ENCODE peak calls at places on chromosomes 13 and 19, in seven cellular contexts. B, S, L, C, G, P and O are unnamed samples. For H3K4me1, the result is how much of the 10 kb centered on the place peaks cover.

GRCh38 chr13:34810996-34811395 is 131.1 kb upstream of the NBEA start:
- ATAC-seq in B (no peak), S (no peak), L (no peak), C (no peak), G (no peak), P (no peak), O (no peak)

GRCh38 chr13:101149735-101150380 is 266.4 kb downstream of the NALCN start:
- ATAC-seq in B (peak), S (peak), L (no peak), C (no peak), G (no peak), P (no peak), O (no peak)

GRCh38 chr19:10808937-10809655 is 26.9 kb downstream of the TMED1 start:
- ATAC-seq in B (peak), S (peak), L (no peak), C (no peak), G (no peak), P (peak), O (no peak)

GRCh38 chr13:36548129-36548528 is 115.8 kb downstream of the CCNA1 start:
- ATAC-seq in B (no peak), S (no peak), L (no peak), C (no peak), G (no peak), P (peak), O (no peak)

GRCh38 chr19:39768334-39768733 is 10.3 kb upstream of the LEUTX start:
- ATAC-seq in B (no peak), S (no peak), L (no peak), C (peak), G (no peak), P (no peak), O (no peak)

GRCh38 chr13:33307820-33308219 is 22.3 kb upstream of the STARD13 start:
- ATAC-seq in B (no peak), S (no peak), L (no peak), C (no peak), G (no peak), P (no peak), O (no peak)

GRCh38 chr13:100089633-100090032 is 740 bp downstream of the PCCA start:
- ATAC-seq in B (peak), S (no peak), L (peak), C (peak), G (peak), P (no peak), O (no peak)

GRCh38 chr19:13078897-13079541 is 23.6 kb downstream of the LYL1 start:
- ATAC-seq in B (no peak), S (no peak), L (no peak), C (peak), G (no peak), P (peak), O (peak)

GRCh38 chr19:2488405-2488941 is 12.5 kb downstream of the GADD45B start:
- ATAC-seq in B (peak), S (no peak), L (peak), C (peak), G (no peak), P (peak), O (no peak)

GRCh38 chr13:75170321-75170720 is 311.6 kb downstream of the TBC1D4 start:
- ATAC-seq in B (no peak), S (no peak), L (no peak), C (no peak), G (no peak), P (no peak), O (no peak)

GRCh38 chr13:49560270-49561063 is 24.9 kb downstream of the RCBTB1 start:
- ATAC-seq in B (peak), S (peak), L (no peak), C (peak), G (peak), P (peak), O (no peak)

GRCh38 chr13:49690133-49690989 is 925 bp downstream of the EBPL start:
- ATAC-seq in B (peak), S (peak), L (peak), C (peak), G (peak), P (no peak), O (peak)

DNA sequence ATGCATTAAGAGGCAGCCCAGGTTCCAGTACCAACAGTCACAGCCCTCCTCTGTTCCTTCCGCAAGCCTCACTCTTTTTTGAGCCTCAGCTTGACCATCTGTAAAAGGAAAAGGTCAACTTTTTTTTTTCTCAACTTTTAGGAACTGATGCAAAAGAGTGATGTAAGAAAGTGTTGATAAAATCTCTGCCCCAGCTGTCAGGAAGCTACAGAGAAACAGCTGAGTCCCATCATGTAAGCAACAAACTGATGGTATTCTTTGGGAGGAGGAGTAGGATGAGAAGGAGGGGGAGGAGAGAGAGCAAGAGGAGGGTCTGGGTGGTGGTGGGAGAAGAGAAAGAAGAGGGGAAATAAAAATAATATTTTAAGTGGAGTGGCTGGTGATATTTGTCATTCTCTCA is 233.9 kb upstream of the TSHZ3 start:
- ATAC-seq in B (no peak), S (no peak), L (no peak), C (no peak), G (no peak), P (peak), O (no peak)
- TF ChIP-seq CTCF in B (no peak), S (no peak), L (no peak), C (no peak), G (no peak), P (no peak), O (no peak)

DNA sequence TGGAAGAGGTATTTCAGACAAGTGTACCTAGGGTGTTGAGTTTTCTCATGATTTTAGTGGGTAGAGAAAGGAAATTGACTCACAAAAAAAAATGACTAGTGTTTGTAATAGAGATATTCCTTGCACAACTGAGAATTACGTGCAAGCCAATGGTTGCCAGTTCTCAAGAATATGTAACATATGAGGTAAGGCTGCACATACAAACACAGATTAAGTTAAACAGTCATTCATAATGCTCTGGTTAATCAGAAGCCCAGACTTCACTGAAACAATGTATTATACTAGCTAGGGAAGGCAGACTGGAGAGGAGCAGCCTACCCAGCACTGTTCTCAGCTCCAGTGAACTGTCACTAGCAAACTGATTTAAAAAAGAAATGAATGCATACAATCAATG is 418.3 kb downstream of the DIAPH3 start:
- ATAC-seq in B (no peak), S (no peak), L (no peak), C (no peak), G (peak), P (no peak), O (no peak)
- H3K4me1 ChIP-seq in B (under half), S (under half), L (under half), C (under half), G (under half), P (under half), O (under half)

GRCh38 chr19:5955638-5955935 is 22.4 kb downstream of the RANBP3 start:
- ATAC-seq in B (no peak), S (no peak), L (no peak), C (no peak), G (no peak), P (no peak), O (no peak)

GRCh38 chr19:5952193-5953033 is 25.5 kb downstream of the RANBP3 start:
- ATAC-seq in B (no peak), S (no peak), L (no peak), C (no peak), G (no peak), P (no peak), O (no peak)

GRCh38 chr19:5953034-5953589 is 24.8 kb downstream of the RANBP3 start:
- ATAC-seq in B (no peak), S (no peak), L (no peak), C (no peak), G (no peak), P (no peak), O (no peak)

GRCh38 chr19:5954293-5954692 is 23.6 kb downstream of the RANBP3 start:
- ATAC-seq in B (no peak), S (no peak), L (no peak), C (no peak), G (no peak), P (no peak), O (no peak)

GRCh38 chr19:5953680-5954213 is 24.2 kb downstream of the RANBP3 start:
- ATAC-seq in B (no peak), S (no peak), L (no peak), C (no peak), G (no peak), P (no peak), O (no peak)
- H3K27ac ChIP-seq in B (no peak), S (peak), L (peak), C (peak), G (peak), P (peak), O (peak)

GRCh38 chr19:49472936-49473335 is 1.1 kb upstream of the FLT3LG start:
- ATAC-seq in B (no peak), S (no peak), L (no peak), C (no peak), G (no peak), P (no peak), O (no peak)

GRCh38 chr19:49468746-49469447 is 5.1 kb upstream of the FLT3LG start:
- ATAC-seq in B (no peak), S (peak), L (peak), C (peak), G (peak), P (peak), O (peak)

GRCh38 chr19:49470615-49470978 is 3.4 kb upstream of the FLT3LG start:
- ATAC-seq in B (no peak), S (no peak), L (no peak), C (no peak), G (no peak), P (no peak), O (no peak)

GRCh38 chr19:49468199-49468598 is 5.8 kb upstream of the FLT3LG start:
- ATAC-seq in B (no peak), S (no peak), L (no peak), C (peak), G (no peak), P (no peak), O (no peak)

GRCh38 chr19:49469828-49470614 is 4.0 kb upstream of the FLT3LG start:
- ATAC-seq in B (peak), S (peak), L (no peak), C (no peak), G (no peak), P (no peak), O (no peak)
- TF ChIP-seq CTCF in B (peak), S (peak), L (peak), C (no peak), G (no peak), P (no peak), O (no peak)

GRCh38 chr13:111165189-111165588 is 50.1 kb downstream of the ARHGEF7 start:
- ATAC-seq in B (no peak), S (no peak), L (no peak), C (no peak), G (no peak), P (no peak), O (no peak)
- H3K4me1 ChIP-seq in B (under half), S (under half), L (under half), C (under half), G (under half), P (under half), O (half or more)

GRCh38 chr19:35044317-35045117 is 3.0 kb downstream of the HPN start:
- ATAC-seq in B (no peak), S (peak), L (no peak), C (no peak), G (no peak), P (no peak), O (no peak)
- H3K27ac ChIP-seq in B (no peak), S (no peak), L (no peak), C (no peak), G (peak), P (no peak), O (no peak)

DNA sequence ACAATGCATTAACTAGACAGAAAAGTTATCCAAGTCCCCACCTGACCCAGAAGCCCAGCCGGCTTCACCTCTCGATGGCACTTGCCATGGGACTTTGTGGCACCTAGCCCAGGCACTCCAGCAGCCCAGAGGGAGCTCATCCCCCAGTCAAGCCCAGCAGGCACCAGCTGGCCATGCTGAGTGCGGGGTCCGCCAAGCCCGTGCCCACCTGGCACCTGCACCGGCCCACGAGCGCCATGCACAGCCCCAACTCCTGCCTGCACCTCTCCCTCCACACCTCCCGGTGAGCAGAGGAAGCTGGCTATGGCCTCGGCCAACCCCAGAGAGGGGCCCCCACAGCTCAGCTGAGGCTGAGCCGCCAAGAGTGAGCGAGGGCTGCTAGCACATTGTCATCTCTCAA is 1759.1 kb downstream of the OLFM4 start:
- ATAC-seq in B (peak), S (no peak), L (peak), C (no peak), G (no peak), P (no peak), O (no peak)
- TF ChIP-seq CTCF in B (no peak), S (no peak), L (no peak), C (no peak), G (no peak), P (no peak), O (no peak)

GRCh38 chr19:18467978-18468377 is 30.0 kb upstream of the ISYNA1 start:
- ATAC-seq in B (no peak), S (no peak), L (no peak), C (no peak), G (no peak), P (no peak), O (no peak)

GRCh38 chr19:18470153-18470552 is 32.2 kb upstream of the ISYNA1 start:
- ATAC-seq in B (peak), S (no peak), L (peak), C (peak), G (no peak), P (peak), O (no peak)

GRCh38 chr19:18469245-18470107 is 31.5 kb upstream of the ISYNA1 start:
- ATAC-seq in B (peak), S (peak), L (peak), C (peak), G (peak), P (peak), O (peak)

GRCh38 chr19:18468517-18468916 is 30.6 kb upstream of the ISYNA1 start:
- ATAC-seq in B (peak), S (peak), L (no peak), C (no peak), G (peak), P (peak), O (no peak)

GRCh38 chr19:18468930-18469244 is 31.0 kb upstream of the ISYNA1 start:
- ATAC-seq in B (no peak), S (no peak), L (no peak), C (no peak), G (no peak), P (no peak), O (no peak)
- H3K4me1 ChIP-seq in B (under half), S (half or more), L (under half), C (half or more), G (half or more), P (under half), O (half or more)

DNA sequence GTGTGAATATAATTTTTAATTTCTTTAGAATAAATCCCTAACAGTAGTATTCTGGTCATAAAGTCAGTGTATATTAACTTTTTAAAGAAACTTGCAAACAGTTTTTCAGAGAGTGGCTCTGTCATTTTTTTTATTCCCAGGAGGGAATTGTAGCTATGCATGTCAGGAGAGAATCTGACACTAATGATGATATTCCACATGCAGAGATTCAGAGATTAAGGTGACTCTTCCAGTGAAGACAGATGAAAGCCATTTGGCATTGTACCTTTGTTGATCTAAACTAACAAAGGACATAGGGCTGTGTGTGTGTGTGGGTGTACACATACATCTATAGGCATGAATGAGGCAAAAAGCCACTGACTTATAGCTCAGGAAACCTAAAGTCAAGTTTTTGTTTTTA is 99.9 kb downstream of the TNFSF13B start:
- ATAC-seq in B (no peak), S (no peak), L (no peak), C (no peak), G (no peak), P (no peak), O (no peak)
- H3K27ac ChIP-seq in B (no peak), S (no peak), L (no peak), C (no peak), G (no peak), P (peak), O (no peak)